ENCODE peak calls at places on chromosomes 5 and 9, in six cellular contexts. One of them, this sample, is unnamed.

GRCh38 chr5:147485046-147485445 is 24.8 kb downstream of the DPYSL3 start:
- DNase-seq in H1: no peak
- DNase-seq in IMR-90: peak
- DNase-seq in H9: no peak
- DNase-seq in mesenchymal stem cell: peak
- DNase-seq in trophoblast cell: no peak
- DNase-seq in this sample: no peak

GRCh38 chr5:113240032-113240431 is 194.8 kb downstream of the TSSK1B start:
- DNase-seq in H1: no peak
- DNase-seq in IMR-90: no peak
- DNase-seq in H9: no peak
- DNase-seq in mesenchymal stem cell: no peak
- DNase-seq in trophoblast cell: no peak
- DNase-seq in this sample: no peak

GRCh38 chr5:56481147-56481997 is 248.2 kb upstream of the ANKRD55 start:
- DNase-seq in H1: no peak
- DNase-seq in IMR-90: peak
- DNase-seq in H9: peak
- DNase-seq in mesenchymal stem cell: peak
- DNase-seq in trophoblast cell: peak
- DNase-seq in this sample: peak

GRCh38 chr5:173923236-173924104 is 35.3 kb downstream of the CPEB4 start:
- DNase-seq in H1: no peak
- DNase-seq in IMR-90: peak
- DNase-seq in H9: no peak
- DNase-seq in mesenchymal stem cell: peak
- DNase-seq in trophoblast cell: peak
- DNase-seq in this sample: no peak

GRCh38 chr9:112020680-112021596 is 124.3 kb downstream of the UGCG start:
- DNase-seq in H1: no peak
- DNase-seq in IMR-90: peak
- DNase-seq in H9: no peak
- DNase-seq in mesenchymal stem cell: peak
- DNase-seq in trophoblast cell: peak
- DNase-seq in this sample: no peak

GRCh38 chr5:61907995-61908394 is 398.0 kb upstream of the KIF2A start:
- DNase-seq in H1: no peak
- DNase-seq in IMR-90: no peak
- DNase-seq in H9: no peak
- DNase-seq in mesenchymal stem cell: no peak
- DNase-seq in trophoblast cell: no peak
- DNase-seq in this sample: no peak

GRCh38 chr9:106758911-106759310 is 104.1 kb upstream of the ZNF462 start:
- DNase-seq in H1: no peak
- DNase-seq in IMR-90: no peak
- DNase-seq in H9: no peak
- DNase-seq in mesenchymal stem cell: peak
- DNase-seq in trophoblast cell: no peak
- DNase-seq in this sample: no peak

GRCh38 chr5:136212252-136212721 is 19.3 kb upstream of the SMIM32 start:
- DNase-seq in H1: no peak
- DNase-seq in IMR-90: peak
- DNase-seq in H9: peak
- DNase-seq in mesenchymal stem cell: peak
- DNase-seq in trophoblast cell: peak
- DNase-seq in this sample: peak

GRCh38 chr5:142484821-142485387 is 160.1 kb upstream of the SPRY4 start:
- DNase-seq in H1: no peak
- DNase-seq in IMR-90: peak
- DNase-seq in H9: no peak
- DNase-seq in mesenchymal stem cell: peak
- DNase-seq in trophoblast cell: peak
- DNase-seq in this sample: no peak

GRCh38 chr9:136799079-136799853 is 3.1 kb downstream of the CCDC183 start:
- DNase-seq in H1: no peak
- DNase-seq in IMR-90: no peak
- DNase-seq in H9: no peak
- DNase-seq in mesenchymal stem cell: no peak
- DNase-seq in trophoblast cell: no peak
- DNase-seq in this sample: no peak

GRCh38 chr9:130681769-130682489 is 11.7 kb upstream of the EXOSC2 start:
- DNase-seq in H1: no peak
- DNase-seq in IMR-90: no peak
- DNase-seq in H9: peak
- DNase-seq in mesenchymal stem cell: no peak
- DNase-seq in trophoblast cell: no peak
- DNase-seq in this sample: no peak

GRCh38 chr5:134174841-134175839 is 1.6 kb downstream of the SKP1 start:
- DNase-seq in H1: no peak
- DNase-seq in IMR-90: peak
- DNase-seq in H9: no peak
- DNase-seq in mesenchymal stem cell: peak
- DNase-seq in trophoblast cell: peak
- DNase-seq in this sample: no peak

GRCh38 chr9:129464972-129465833 is 155.7 kb downstream of the C9orf50 start:
- DNase-seq in H1: no peak
- DNase-seq in IMR-90: peak
- DNase-seq in H9: no peak
- DNase-seq in mesenchymal stem cell: peak
- DNase-seq in trophoblast cell: peak
- DNase-seq in this sample: no peak

GRCh38 chr5:3825888-3826465 is 230.3 kb downstream of the IRX1 start:
- DNase-seq in H1: no peak
- DNase-seq in IMR-90: no peak
- DNase-seq in H9: no peak
- DNase-seq in mesenchymal stem cell: no peak
- DNase-seq in trophoblast cell: no peak
- DNase-seq in this sample: no peak

GRCh38 chr5:56987171-56987570 is 35.2 kb upstream of the MIER3 start:
- DNase-seq in H1: no peak
- DNase-seq in IMR-90: no peak
- DNase-seq in H9: no peak
- DNase-seq in mesenchymal stem cell: no peak
- DNase-seq in trophoblast cell: peak
- DNase-seq in this sample: no peak

GRCh38 chr5:125897068-125897467 is 526.1 kb upstream of the GRAMD2B start:
- DNase-seq in H1: no peak
- DNase-seq in IMR-90: no peak
- DNase-seq in H9: no peak
- DNase-seq in mesenchymal stem cell: no peak
- DNase-seq in trophoblast cell: no peak
- DNase-seq in this sample: no peak

GRCh38 chr9:118643118-118643517 is 726.1 kb downstream of the BRINP1 start:
- DNase-seq in H1: peak
- DNase-seq in IMR-90: no peak
- DNase-seq in H9: peak
- DNase-seq in mesenchymal stem cell: peak
- DNase-seq in trophoblast cell: peak
- DNase-seq in this sample: peak

GRCh38 chr9:106106396-106106795 is 412.1 kb downstream of the TMEM38B start:
- DNase-seq in H1: no peak
- DNase-seq in IMR-90: no peak
- DNase-seq in H9: no peak
- DNase-seq in mesenchymal stem cell: no peak
- DNase-seq in trophoblast cell: peak
- DNase-seq in this sample: no peak

GRCh38 chr5:35201291-35201690 is 29.0 kb downstream of the PRLR start:
- DNase-seq in H1: no peak
- DNase-seq in IMR-90: no peak
- DNase-seq in H9: no peak
- DNase-seq in mesenchymal stem cell: no peak
- DNase-seq in trophoblast cell: peak
- DNase-seq in this sample: no peak

GRCh38 chr5:133612021-133612860 is at the start of gene FSTL4:
- DNase-seq in H1: no peak
- DNase-seq in IMR-90: no peak
- DNase-seq in H9: peak
- DNase-seq in mesenchymal stem cell: no peak
- DNase-seq in trophoblast cell: peak
- DNase-seq in this sample: peak

GRCh38 chr9:34451545-34451944 is 6.8 kb downstream of the FAM219A start:
- DNase-seq in H1: no peak
- DNase-seq in IMR-90: peak
- DNase-seq in H9: no peak
- DNase-seq in mesenchymal stem cell: peak
- DNase-seq in trophoblast cell: peak
- DNase-seq in this sample: no peak

GRCh38 chr9:108015690-108016089 is 526.1 kb upstream of the KLF4 start:
- DNase-seq in H1: no peak
- DNase-seq in IMR-90: no peak
- DNase-seq in H9: no peak
- DNase-seq in mesenchymal stem cell: no peak
- DNase-seq in trophoblast cell: no peak
- DNase-seq in this sample: no peak

GRCh38 chr5:57450991-57451876 is 31.4 kb downstream of the ACTBL2 start:
- DNase-seq in H1: no peak
- DNase-seq in IMR-90: peak
- DNase-seq in H9: no peak
- DNase-seq in mesenchymal stem cell: no peak
- DNase-seq in trophoblast cell: peak
- DNase-seq in this sample: no peak

GRCh38 chr9:36021968-36022367 is 14.7 kb upstream of the RECK start:
- DNase-seq in H1: no peak
- DNase-seq in IMR-90: no peak
- DNase-seq in H9: no peak
- DNase-seq in mesenchymal stem cell: no peak
- DNase-seq in trophoblast cell: no peak
- DNase-seq in this sample: no peak

GRCh38 chr9:76859860-76860259 is 46.1 kb downstream of the PRUNE2 start:
- DNase-seq in H1: no peak
- DNase-seq in IMR-90: no peak
- DNase-seq in H9: no peak
- DNase-seq in mesenchymal stem cell: no peak
- DNase-seq in trophoblast cell: no peak
- DNase-seq in this sample: no peak

GRCh38 chr5:128546658-128547281 is 8.7 kb upstream of the FBN2 start:
- DNase-seq in H1: no peak
- DNase-seq in IMR-90: no peak
- DNase-seq in H9: no peak
- DNase-seq in mesenchymal stem cell: no peak
- DNase-seq in trophoblast cell: peak
- DNase-seq in this sample: no peak

GRCh38 chr9:36939655-36940578 is 94.2 kb downstream of the PAX5 start:
- DNase-seq in H1: no peak
- DNase-seq in IMR-90: no peak
- DNase-seq in H9: peak
- DNase-seq in mesenchymal stem cell: no peak
- DNase-seq in trophoblast cell: no peak
- DNase-seq in this sample: no peak

GRCh38 chr9:79242489-79242888 is 329.3 kb upstream of the TLE4 start:
- DNase-seq in H1: no peak
- DNase-seq in IMR-90: no peak
- DNase-seq in H9: no peak
- DNase-seq in mesenchymal stem cell: no peak
- DNase-seq in trophoblast cell: no peak
- DNase-seq in this sample: no peak

GRCh38 chr9:92325991-92326500 is 293 bp downstream of the CENPP start:
- DNase-seq in H1: no peak
- DNase-seq in IMR-90: peak
- DNase-seq in H9: no peak
- DNase-seq in mesenchymal stem cell: no peak
- DNase-seq in trophoblast cell: no peak
- DNase-seq in this sample: peak

GRCh38 chr5:73605223-73606087 is 20.5 kb upstream of the ARHGEF28 start:
- DNase-seq in H1: no peak
- DNase-seq in IMR-90: peak
- DNase-seq in H9: no peak
- DNase-seq in mesenchymal stem cell: peak
- DNase-seq in trophoblast cell: peak
- DNase-seq in this sample: no peak
- H2AFZ ChIP-seq in H1: no peak
- H2AFZ ChIP-seq in IMR-90: peak
- H2AFZ ChIP-seq in H9: no peak
- H2AFZ ChIP-seq in mesenchymal stem cell: no peak
- H2AFZ ChIP-seq in trophoblast cell: no peak
- H2AFZ ChIP-seq in this sample: no peak

GRCh38 chr9:87469833-87470465 is 27.7 kb upstream of the DAPK1 start:
- DNase-seq in H1: no peak
- DNase-seq in IMR-90: no peak
- DNase-seq in H9: no peak
- DNase-seq in mesenchymal stem cell: no peak
- DNase-seq in trophoblast cell: no peak
- DNase-seq in this sample: no peak
- H3K23ac ChIP-seq in H1: no peak
- H3K23ac ChIP-seq in IMR-90: no peak
- H3K23ac ChIP-seq in H9: no peak
- H3K23ac ChIP-seq in mesenchymal stem cell: no peak
- H3K23ac ChIP-seq in trophoblast cell: no peak
- H3K23ac ChIP-seq in this sample: no peak

DNA sequence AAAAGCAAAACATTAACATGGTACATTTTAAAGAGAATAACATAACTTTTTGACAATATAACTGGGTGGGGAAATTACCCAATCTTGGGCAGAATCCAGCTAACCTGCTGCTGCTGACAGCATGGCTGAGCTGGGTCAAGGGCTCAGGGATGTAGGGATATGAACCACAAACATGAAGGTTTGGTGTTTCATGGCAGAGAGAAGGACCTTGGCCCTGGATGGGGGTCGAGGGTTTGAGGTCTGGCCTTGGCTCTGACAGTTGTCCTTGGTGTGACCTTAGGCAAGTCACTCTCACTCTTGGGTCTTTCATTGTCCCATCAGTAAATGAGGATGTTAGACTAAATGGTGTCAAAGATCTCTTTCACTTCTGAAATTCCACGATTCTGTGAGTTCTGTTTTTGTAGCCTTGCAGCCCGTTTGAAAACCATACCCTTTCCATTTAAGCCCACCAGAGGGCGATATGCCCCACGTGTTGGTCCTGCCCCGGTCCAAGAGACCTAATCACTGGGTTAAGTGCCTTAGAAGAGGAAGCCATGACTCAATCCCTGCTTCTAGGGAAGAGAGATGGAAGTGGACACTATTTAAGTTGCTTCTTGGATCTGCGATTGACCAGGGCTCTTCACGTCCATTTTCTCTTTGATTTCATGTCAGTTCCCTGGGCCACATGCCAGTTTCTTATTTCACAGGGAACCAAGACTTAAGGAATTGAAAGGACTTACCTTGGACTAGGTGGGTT is 56.8 kb upstream of the TEX48 start:
- DNase-seq in H1: peak
- DNase-seq in IMR-90: peak
- DNase-seq in H9: peak
- DNase-seq in mesenchymal stem cell: peak
- DNase-seq in trophoblast cell: peak
- DNase-seq in this sample: peak
- H2AFZ ChIP-seq in H1: no peak
- H2AFZ ChIP-seq in IMR-90: peak
- H2AFZ ChIP-seq in H9: no peak
- H2AFZ ChIP-seq in mesenchymal stem cell: no peak
- H2AFZ ChIP-seq in trophoblast cell: no peak
- H2AFZ ChIP-seq in this sample: peak

GRCh38 chr9:15423328-15423985 is 781 bp downstream of the SNAPC3 start:
- DNase-seq in H1: no peak
- DNase-seq in IMR-90: peak
- DNase-seq in H9: no peak
- DNase-seq in mesenchymal stem cell: peak
- DNase-seq in trophoblast cell: peak
- DNase-seq in this sample: no peak
- H3K23ac ChIP-seq in H1: no peak
- H3K23ac ChIP-seq in IMR-90: peak
- H3K23ac ChIP-seq in H9: no peak
- H3K23ac ChIP-seq in mesenchymal stem cell: no peak
- H3K23ac ChIP-seq in trophoblast cell: no peak
- H3K23ac ChIP-seq in this sample: no peak

GRCh38 chr5:77852514-77853352 is 76.6 kb upstream of the TBCA start:
- DNase-seq in H1: peak
- DNase-seq in IMR-90: peak
- DNase-seq in H9: peak
- DNase-seq in mesenchymal stem cell: peak
- DNase-seq in trophoblast cell: peak
- DNase-seq in this sample: peak
- H2AFZ ChIP-seq in H1: no peak
- H2AFZ ChIP-seq in IMR-90: peak
- H2AFZ ChIP-seq in H9: no peak
- H2AFZ ChIP-seq in mesenchymal stem cell: no peak
- H2AFZ ChIP-seq in trophoblast cell: peak
- H2AFZ ChIP-seq in this sample: peak

This sample was measured in neuronal stem cell.